ENCODE peak calls at places on chromosomes 11 and 22, in eight cellular contexts. One of them, this sample, is unnamed.

GRCh38 chr11:95229199-95230053 is 1.6 kb downstream of the SESN3 start:
- DNase-seq in fibroblast of mammary gland: peak; percentile 42
- DNase-seq in A549: no peak
- DNase-seq in cardiac fibroblast: peak; percentile 13
- DNase-seq in IMR-90: peak; percentile 13
- DNase-seq in dorsolateral prefrontal cortex: no peak
- DNase-seq in tibial artery: no peak
- DNase-seq in osteoblast: peak; percentile 18
- DNase-seq in this sample: peak; percentile 55

GRCh38 chr11:29280452-29280851 is 736.4 kb downstream of the KCNA4 start:
- DNase-seq in fibroblast of mammary gland: no peak
- DNase-seq in A549: peak; percentile 47
- DNase-seq in cardiac fibroblast: peak; percentile 67
- DNase-seq in IMR-90: peak; percentile 25
- DNase-seq in dorsolateral prefrontal cortex: no peak
- DNase-seq in tibial artery: no peak
- DNase-seq in osteoblast: no peak
- DNase-seq in this sample: peak; percentile 45

GRCh38 chr11:66488957-66489356 is 8.7 kb downstream of the DPP3 start:
- DNase-seq in fibroblast of mammary gland: no peak
- DNase-seq in A549: no peak
- DNase-seq in cardiac fibroblast: no peak
- DNase-seq in IMR-90: no peak
- DNase-seq in dorsolateral prefrontal cortex: no peak
- DNase-seq in tibial artery: no peak
- DNase-seq in osteoblast: peak; percentile 22
- DNase-seq in this sample: no peak

GRCh38 chr22:32204211-32204855 is 540 bp downstream of the RFPL2 start:
- DNase-seq in fibroblast of mammary gland: no peak
- DNase-seq in A549: peak; percentile 36
- DNase-seq in cardiac fibroblast: no peak
- DNase-seq in IMR-90: no peak
- DNase-seq in dorsolateral prefrontal cortex: no peak
- DNase-seq in tibial artery: no peak
- DNase-seq in osteoblast: peak; percentile 58
- DNase-seq in this sample: no peak

GRCh38 chr22:49203863-49204598 is 623.6 kb downstream of the BRD1 start:
- DNase-seq in fibroblast of mammary gland: no peak
- DNase-seq in A549: no peak
- DNase-seq in cardiac fibroblast: no peak
- DNase-seq in IMR-90: no peak
- DNase-seq in dorsolateral prefrontal cortex: peak; percentile 13
- DNase-seq in tibial artery: peak; percentile 37
- DNase-seq in osteoblast: peak; percentile 71
- DNase-seq in this sample: no peak

GRCh38 chr11:120216426-120217102 is 5.7 kb downstream of the OAF start:
- DNase-seq in fibroblast of mammary gland: no peak
- DNase-seq in A549: no peak
- DNase-seq in cardiac fibroblast: no peak
- DNase-seq in IMR-90: no peak
- DNase-seq in dorsolateral prefrontal cortex: no peak
- DNase-seq in tibial artery: no peak
- DNase-seq in osteoblast: no peak
- DNase-seq in this sample: no peak

GRCh38 chr11:95499516-95500135 is 268.6 kb upstream of the SESN3 start:
- DNase-seq in fibroblast of mammary gland: peak; percentile 86
- DNase-seq in A549: peak; percentile 33
- DNase-seq in cardiac fibroblast: no peak
- DNase-seq in IMR-90: peak; percentile 4
- DNase-seq in dorsolateral prefrontal cortex: no peak
- DNase-seq in tibial artery: no peak
- DNase-seq in osteoblast: no peak
- DNase-seq in this sample: no peak

GRCh38 chr11:72676874-72677341 is 2.7 kb upstream of the PDE2A start:
- DNase-seq in fibroblast of mammary gland: peak; percentile 8
- DNase-seq in A549: peak; percentile 32
- DNase-seq in cardiac fibroblast: peak; percentile 28
- DNase-seq in IMR-90: peak; percentile 26
- DNase-seq in dorsolateral prefrontal cortex: peak; percentile 34
- DNase-seq in tibial artery: no peak
- DNase-seq in osteoblast: peak; percentile 95
- DNase-seq in this sample: peak; percentile 46

GRCh38 chr11:65796726-65797601 is 10.1 kb downstream of the OVOL1 start:
- DNase-seq in fibroblast of mammary gland: no peak
- DNase-seq in A549: no peak
- DNase-seq in cardiac fibroblast: no peak
- DNase-seq in IMR-90: peak; percentile 20
- DNase-seq in dorsolateral prefrontal cortex: no peak
- DNase-seq in tibial artery: no peak
- DNase-seq in osteoblast: peak; percentile 84
- DNase-seq in this sample: no peak

GRCh38 chr11:102802341-102802740 is 4.4 kb upstream of the MMP1 start:
- DNase-seq in fibroblast of mammary gland: peak; percentile 92
- DNase-seq in A549: no peak
- DNase-seq in cardiac fibroblast: peak; percentile 90
- DNase-seq in IMR-90: peak; percentile 95
- DNase-seq in dorsolateral prefrontal cortex: no peak
- DNase-seq in tibial artery: no peak
- DNase-seq in osteoblast: peak; percentile 49
- DNase-seq in this sample: peak; percentile 70

GRCh38 chr11:117170210-117170609 is 8.3 kb upstream of the SIDT2 start:
- DNase-seq in fibroblast of mammary gland: peak; percentile 22
- DNase-seq in A549: no peak
- DNase-seq in cardiac fibroblast: no peak
- DNase-seq in IMR-90: peak; percentile 26
- DNase-seq in dorsolateral prefrontal cortex: peak; percentile 22
- DNase-seq in tibial artery: no peak
- DNase-seq in osteoblast: no peak
- DNase-seq in this sample: no peak

GRCh38 chr11:1780700-1781592 is 17.2 kb upstream of the CTSD start:
- DNase-seq in fibroblast of mammary gland: no peak
- DNase-seq in A549: no peak
- DNase-seq in cardiac fibroblast: no peak
- DNase-seq in IMR-90: no peak
- DNase-seq in dorsolateral prefrontal cortex: no peak
- DNase-seq in tibial artery: peak; percentile 72
- DNase-seq in osteoblast: peak; percentile 56
- DNase-seq in this sample: no peak

GRCh38 chr11:85171648-85172257 is 455.4 kb downstream of the DLG2 start:
- DNase-seq in fibroblast of mammary gland: no peak
- DNase-seq in A549: no peak
- DNase-seq in cardiac fibroblast: peak; percentile 6
- DNase-seq in IMR-90: no peak
- DNase-seq in dorsolateral prefrontal cortex: no peak
- DNase-seq in tibial artery: no peak
- DNase-seq in osteoblast: no peak
- DNase-seq in this sample: peak; percentile 20

GRCh38 chr11:65642014-65642671 is 4.2 kb downstream of the SIPA1 start:
- DNase-seq in fibroblast of mammary gland: no peak
- DNase-seq in A549: no peak
- DNase-seq in cardiac fibroblast: no peak
- DNase-seq in IMR-90: no peak
- DNase-seq in dorsolateral prefrontal cortex: no peak
- DNase-seq in tibial artery: no peak
- DNase-seq in osteoblast: peak; percentile 81
- DNase-seq in this sample: no peak

GRCh38 chr11:12439615-12440014 is 62.2 kb downstream of the PARVA start:
- DNase-seq in fibroblast of mammary gland: no peak
- DNase-seq in A549: no peak
- DNase-seq in cardiac fibroblast: no peak
- DNase-seq in IMR-90: no peak
- DNase-seq in dorsolateral prefrontal cortex: no peak
- DNase-seq in tibial artery: no peak
- DNase-seq in osteoblast: no peak
- DNase-seq in this sample: no peak

GRCh38 chr11:78931891-78932290 is 357.2 kb upstream of the NARS2 start:
- DNase-seq in fibroblast of mammary gland: no peak
- DNase-seq in A549: no peak
- DNase-seq in cardiac fibroblast: no peak
- DNase-seq in IMR-90: no peak
- DNase-seq in dorsolateral prefrontal cortex: no peak
- DNase-seq in tibial artery: no peak
- DNase-seq in osteoblast: no peak
- DNase-seq in this sample: no peak

GRCh38 chr11:3022300-3022967 is 30.3 kb upstream of the NAP1L4 start:
- DNase-seq in fibroblast of mammary gland: peak; percentile 90
- DNase-seq in A549: no peak
- DNase-seq in cardiac fibroblast: peak; percentile 91
- DNase-seq in IMR-90: peak; percentile 73
- DNase-seq in dorsolateral prefrontal cortex: no peak
- DNase-seq in tibial artery: no peak
- DNase-seq in osteoblast: peak; percentile 91
- DNase-seq in this sample: peak; percentile 91

GRCh38 chr11:843818-844692 is 1.4 kb downstream of the TSPAN4 start:
- DNase-seq in fibroblast of mammary gland: peak; percentile 94
- DNase-seq in A549: peak; percentile 96
- DNase-seq in cardiac fibroblast: peak; percentile 95
- DNase-seq in IMR-90: peak; percentile 90
- DNase-seq in dorsolateral prefrontal cortex: no peak
- DNase-seq in tibial artery: peak; percentile 98
- DNase-seq in osteoblast: peak; percentile 99
- DNase-seq in this sample: peak; percentile 94

GRCh38 chr22:30251661-30252226 is 5.2 kb upstream of the LIF start:
- DNase-seq in fibroblast of mammary gland: peak; percentile 64
- DNase-seq in A549: no peak
- DNase-seq in cardiac fibroblast: peak; percentile 82
- DNase-seq in IMR-90: peak; percentile 82
- DNase-seq in dorsolateral prefrontal cortex: no peak
- DNase-seq in tibial artery: no peak
- DNase-seq in osteoblast: peak; percentile 96
- DNase-seq in this sample: peak; percentile 55

GRCh38 chr22:44359496-44360110 is 46.9 kb upstream of the SHISAL1 start:
- DNase-seq in fibroblast of mammary gland: no peak
- DNase-seq in A549: no peak
- DNase-seq in cardiac fibroblast: no peak
- DNase-seq in IMR-90: no peak
- DNase-seq in dorsolateral prefrontal cortex: no peak
- DNase-seq in tibial artery: no peak
- DNase-seq in osteoblast: peak; percentile 69
- DNase-seq in this sample: no peak

GRCh38 chr11:19846654-19847330 is 134.2 kb downstream of the NAV2 start:
- DNase-seq in fibroblast of mammary gland: peak; percentile 30
- DNase-seq in A549: no peak
- DNase-seq in cardiac fibroblast: peak; percentile 17
- DNase-seq in IMR-90: peak; percentile 30
- DNase-seq in dorsolateral prefrontal cortex: no peak
- DNase-seq in tibial artery: no peak
- DNase-seq in osteoblast: no peak
- DNase-seq in this sample: peak; percentile 67

GRCh38 chr22:29156507-29156906 is 49.2 kb upstream of the EMID1 start:
- DNase-seq in fibroblast of mammary gland: peak; percentile 2
- DNase-seq in A549: no peak
- DNase-seq in cardiac fibroblast: no peak
- DNase-seq in IMR-90: peak; percentile 5
- DNase-seq in dorsolateral prefrontal cortex: peak; percentile 20
- DNase-seq in tibial artery: peak; percentile 46
- DNase-seq in osteoblast: peak; percentile 85
- DNase-seq in this sample: no peak
- TF ChIP-seq CTCF in fibroblast of mammary gland: peak; percentile 14
- TF ChIP-seq CTCF in A549: no peak
- TF ChIP-seq CTCF in cardiac fibroblast: peak; percentile 25
- TF ChIP-seq CTCF in IMR-90: peak; percentile 31
- TF ChIP-seq CTCF in dorsolateral prefrontal cortex: no peak
- TF ChIP-seq CTCF in tibial artery: no peak
- TF ChIP-seq CTCF in osteoblast: peak; percentile 26
- TF ChIP-seq CTCF in this sample: peak; percentile 32

GRCh38 chr22:36860821-36861659 is at the start of gene NCF4:
- DNase-seq in fibroblast of mammary gland: no peak
- DNase-seq in A549: no peak
- DNase-seq in cardiac fibroblast: no peak
- DNase-seq in IMR-90: no peak
- DNase-seq in dorsolateral prefrontal cortex: peak; percentile 38
- DNase-seq in tibial artery: peak; percentile 80
- DNase-seq in osteoblast: no peak
- DNase-seq in this sample: no peak
- H3K4me3 ChIP-seq in fibroblast of mammary gland: no peak within 1 kb of the TSS
- H3K4me3 ChIP-seq in A549: no peak within 1 kb of the TSS
- H3K4me3 ChIP-seq in cardiac fibroblast: no peak within 1 kb of the TSS
- H3K4me3 ChIP-seq in IMR-90: no peak within 1 kb of the TSS
- H3K4me3 ChIP-seq in dorsolateral prefrontal cortex: no peak within 1 kb of the TSS
- H3K4me3 ChIP-seq in tibial artery: no peak within 1 kb of the TSS
- H3K4me3 ChIP-seq in osteoblast: no peak within 1 kb of the TSS
- H3K4me3 ChIP-seq in this sample: no peak within 1 kb of the TSS

GRCh38 chr11:62721994-62722393 is 5.3 kb downstream of the HNRNPUL2 start:
- DNase-seq in fibroblast of mammary gland: peak; percentile 57
- DNase-seq in A549: peak; percentile 68
- DNase-seq in cardiac fibroblast: peak; percentile 44
- DNase-seq in IMR-90: peak; percentile 40
- DNase-seq in dorsolateral prefrontal cortex: no peak
- DNase-seq in tibial artery: no peak
- DNase-seq in osteoblast: no peak
- DNase-seq in this sample: peak; percentile 39
- TF ChIP-seq CTCF in fibroblast of mammary gland: peak; percentile 15
- TF ChIP-seq CTCF in A549: no peak
- TF ChIP-seq CTCF in cardiac fibroblast: no peak
- TF ChIP-seq CTCF in IMR-90: no peak
- TF ChIP-seq CTCF in dorsolateral prefrontal cortex: no peak
- TF ChIP-seq CTCF in tibial artery: no peak
- TF ChIP-seq CTCF in osteoblast: no peak
- TF ChIP-seq CTCF in this sample: peak; percentile 13

GRCh38 chr11:15234796-15235195 is 120.1 kb downstream of the INSC start:
- DNase-seq in fibroblast of mammary gland: no peak
- DNase-seq in A549: no peak
- DNase-seq in cardiac fibroblast: no peak
- DNase-seq in IMR-90: no peak
- DNase-seq in dorsolateral prefrontal cortex: no peak
- DNase-seq in tibial artery: no peak
- DNase-seq in osteoblast: no peak
- DNase-seq in this sample: no peak

GRCh38 chr11:15236514-15236913 is 121.8 kb downstream of the INSC start:
- DNase-seq in fibroblast of mammary gland: no peak
- DNase-seq in A549: no peak
- DNase-seq in cardiac fibroblast: no peak
- DNase-seq in IMR-90: no peak
- DNase-seq in dorsolateral prefrontal cortex: no peak
- DNase-seq in tibial artery: no peak
- DNase-seq in osteoblast: no peak
- DNase-seq in this sample: no peak

GRCh38 chr11:15232496-15232895 is 117.8 kb downstream of the INSC start:
- DNase-seq in fibroblast of mammary gland: no peak
- DNase-seq in A549: no peak
- DNase-seq in cardiac fibroblast: no peak
- DNase-seq in IMR-90: no peak
- DNase-seq in dorsolateral prefrontal cortex: no peak
- DNase-seq in tibial artery: no peak
- DNase-seq in osteoblast: no peak
- DNase-seq in this sample: no peak

GRCh38 chr11:15229069-15229468 is 114.3 kb downstream of the INSC start:
- DNase-seq in fibroblast of mammary gland: no peak
- DNase-seq in A549: no peak
- DNase-seq in cardiac fibroblast: peak; percentile 25
- DNase-seq in IMR-90: peak; percentile 16
- DNase-seq in dorsolateral prefrontal cortex: no peak
- DNase-seq in tibial artery: no peak
- DNase-seq in osteoblast: no peak
- DNase-seq in this sample: no peak

DNA sequence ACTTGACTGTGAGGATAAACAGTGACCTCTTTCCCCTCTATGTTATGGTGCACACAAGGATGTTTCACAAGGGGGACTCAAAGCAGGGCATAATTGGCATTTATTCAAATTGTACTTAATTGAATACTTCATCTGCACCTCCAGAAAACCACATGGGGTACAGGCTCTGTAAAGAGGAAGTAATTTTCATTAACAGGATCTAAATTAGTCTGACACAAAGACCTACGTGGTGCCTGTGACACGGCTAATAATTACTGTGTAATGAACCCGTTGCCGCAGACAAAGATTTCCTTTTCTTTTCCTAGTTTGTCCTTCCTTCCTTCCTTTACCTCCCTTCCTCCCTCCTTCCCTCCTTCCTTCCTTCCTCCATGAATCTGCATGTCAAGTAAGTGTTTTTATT is 118.7 kb downstream of the INSC start:
- DNase-seq in fibroblast of mammary gland: no peak
- DNase-seq in A549: no peak
- DNase-seq in cardiac fibroblast: no peak
- DNase-seq in IMR-90: no peak
- DNase-seq in dorsolateral prefrontal cortex: no peak
- DNase-seq in tibial artery: no peak
- DNase-seq in osteoblast: no peak
- DNase-seq in this sample: no peak
- H3K4me3 ChIP-seq in fibroblast of mammary gland: no peak overlapping the region
- H3K4me3 ChIP-seq in A549: no peak overlapping the region
- H3K4me3 ChIP-seq in cardiac fibroblast: no peak overlapping the region
- H3K4me3 ChIP-seq in IMR-90: no peak overlapping the region
- H3K4me3 ChIP-seq in dorsolateral prefrontal cortex: no peak overlapping the region
- H3K4me3 ChIP-seq in tibial artery: no peak overlapping the region
- H3K4me3 ChIP-seq in osteoblast: no peak overlapping the region
- H3K4me3 ChIP-seq in this sample: no peak overlapping the region

This sample was measured in astrocyte of the spinal cord.